ENCODE peak calls at places on chromosome 14, in nine cellular contexts. J is psoas muscle; V is CD8-positive, alpha-beta T cell; X is Caco-2; D is fibroblast of mammary gland; P is mesothelial cell of epicardium; O is A549; K is GM20000; Z is tibial nerve. U is an unnamed sample.

GRCh38 chr14:61553730-61554641 is 141.3 kb upstream of the HIF1A start:
- DNase-seq in J (peak; percentile 39), K (no peak), D (peak; percentile 100), P (no peak), O (peak; percentile 85), X (peak; percentile 51), Z (peak; percentile 61), V (no peak), U (no peak)

GRCh38 chr14:28774764-28775738 is 8.5 kb downstream of the FOXG1 start:
- DNase-seq in J (no peak), X (no peak), O (no peak), P (no peak), V (no peak), Z (no peak), D (no peak), K (no peak), U (no peak)

GRCh38 chr14:75636100-75636692 is 24.5 kb downstream of the ERG28 start:
- DNase-seq in D (peak; percentile 55), X (no peak), J (no peak), P (no peak), K (no peak), Z (no peak), O (no peak), V (no peak), U (no peak)

GRCh38 chr14:102415671-102416070 is 52.9 kb downstream of the TECPR2 start:
- DNase-seq in Z (no peak), X (no peak), O (no peak), K (no peak), P (no peak), J (no peak), D (no peak), V (no peak), U (no peak)

GRCh38 chr14:91381801-91382670 is 35.6 kb downstream of the CCDC88C start:
- DNase-seq in V (no peak), Z (no peak), P (no peak), J (no peak), K (no peak), D (no peak), X (no peak), O (no peak), U (no peak)

GRCh38 chr14:62126885-62127478 is 364.8 kb downstream of the SNAPC1 start:
- DNase-seq in V (no peak), P (no peak), D (peak; percentile 63), X (peak; percentile 56), Z (peak; percentile 31), O (peak; percentile 31), K (peak; percentile 56), J (no peak), U (no peak)

GRCh38 chr14:65461730-65462129 is 49.2 kb downstream of the FUT8 start:
- DNase-seq in V (no peak), K (no peak), Z (no peak), O (no peak), P (no peak), D (peak; percentile 34), X (no peak), J (no peak), U (no peak)

GRCh38 chr14:84792722-84793410 is 737.1 kb upstream of the FLRT2 start:
- DNase-seq in J (no peak), Z (no peak), O (no peak), P (no peak), K (no peak), V (no peak), X (no peak), D (no peak), U (no peak)

GRCh38 chr14:56491299-56492285 is 88.0 kb upstream of the TMEM260 start:
- DNase-seq in O (peak; percentile 21), J (no peak), D (peak; percentile 56), V (peak; percentile 29), X (peak; percentile 71), Z (peak; percentile 48), P (peak; percentile 49), K (peak; percentile 39), U (peak; percentile 65)

DNA sequence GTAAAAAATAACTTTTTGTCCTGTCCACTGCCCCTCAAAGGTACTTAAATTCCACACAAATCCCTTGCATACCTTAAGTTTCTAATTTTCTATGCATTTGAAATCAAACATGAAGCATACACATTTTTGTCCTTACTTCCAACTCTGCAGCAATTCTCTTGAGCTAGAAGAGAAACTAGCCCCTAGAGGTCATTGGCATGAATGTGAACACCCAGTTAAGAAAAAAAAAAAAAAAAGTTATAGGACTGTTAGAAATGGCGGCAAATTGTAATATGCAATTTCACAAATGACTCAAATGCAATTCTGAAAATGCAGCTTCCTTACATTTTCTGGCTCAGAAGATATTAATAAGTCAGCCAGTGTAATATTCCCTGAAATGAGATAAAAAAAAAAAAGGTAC is 4.6 kb upstream of the ESR2 start:
- DNase-seq in X (no peak), J (no peak), V (no peak), Z (no peak), P (no peak), D (peak; percentile 5), O (no peak), K (no peak), U (no peak)
- TF ChIP-seq CTCF in X (peak; percentile 26), J (no peak), V (no peak), Z (no peak), P (no peak), D (no peak), O (no peak), K (no peak), U (peak; percentile 34)

GRCh38 chr14:96264200-96264553 is 8.2 kb downstream of the BDKRB1 start:
- DNase-seq in K (no peak), X (no peak), P (no peak), J (no peak), Z (no peak), V (no peak), O (no peak), D (no peak), U (no peak)

GRCh38 chr14:96263347-96264199 is 7.6 kb downstream of the BDKRB1 start:
- DNase-seq in D (no peak), P (no peak), J (no peak), K (no peak), V (no peak), X (no peak), O (no peak), Z (no peak), U (no peak)

GRCh38 chr14:96260341-96260821 is 4.4 kb downstream of the BDKRB1 start:
- DNase-seq in K (no peak), Z (no peak), X (no peak), O (no peak), V (no peak), D (peak; percentile 87), P (no peak), J (no peak), U (no peak)

GRCh38 chr14:96261053-96261452 is 5.0 kb downstream of the BDKRB1 start:
- DNase-seq in O (no peak), Z (no peak), X (no peak), J (no peak), D (no peak), P (no peak), K (no peak), V (no peak), U (no peak)

GRCh38 chr14:96261772-96262485 is 5.9 kb downstream of the BDKRB1 start:
- DNase-seq in O (no peak), V (no peak), K (no peak), X (no peak), P (no peak), D (no peak), J (no peak), Z (no peak), U (no peak)
- TF ChIP-seq CTCF in O (no peak), V (no peak), K (no peak), X (peak; percentile 20), P (no peak), D (no peak), J (no peak), Z (no peak), U (no peak)

GRCh38 chr14:37563189-37563588 is 31.9 kb downstream of the FOXA1 start:
- DNase-seq in D (no peak), P (no peak), J (no peak), Z (no peak), O (no peak), X (no peak), K (no peak), V (no peak), U (no peak)

GRCh38 chr14:37558740-37559139 is 36.3 kb downstream of the FOXA1 start:
- DNase-seq in D (no peak), Z (no peak), O (no peak), P (no peak), X (no peak), V (no peak), J (no peak), K (no peak), U (no peak)

GRCh38 chr14:37553935-37554550 is 41.0 kb downstream of the FOXA1 start:
- DNase-seq in P (no peak), V (no peak), J (no peak), X (no peak), K (no peak), O (no peak), Z (no peak), D (no peak), U (no peak)

DNA sequence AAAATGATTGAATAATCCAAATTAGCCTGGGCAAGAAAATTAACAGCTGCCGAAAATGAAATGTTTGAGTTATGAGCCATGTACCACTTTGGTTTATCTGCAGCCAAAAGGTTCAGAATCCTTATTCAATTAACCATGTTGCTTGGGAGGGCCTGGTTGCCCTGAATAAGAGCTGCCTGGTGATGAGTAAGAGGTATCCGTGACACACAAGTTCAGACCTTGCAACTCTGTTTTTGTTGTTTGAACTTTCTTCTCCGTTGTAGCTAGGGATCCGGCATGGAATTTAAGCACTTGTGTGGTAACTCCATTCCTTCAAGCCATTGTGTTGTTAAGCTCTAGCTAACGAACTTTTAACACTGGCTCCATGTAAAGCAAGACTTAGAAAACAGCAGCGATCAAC is 35.7 kb downstream of the FOXA1 start:
- DNase-seq in O (no peak), X (no peak), V (no peak), D (peak; percentile 9), Z (no peak), K (no peak), J (no peak), P (no peak), U (no peak)
- TF ChIP-seq CTCF in O (no peak), X (no peak), V (no peak), D (no peak), Z (no peak), K (no peak), J (no peak), P (no peak), U (no peak)

GRCh38 chr14:23528555-23528954 is 23.0 kb downstream of the ZFHX2 start:
- DNase-seq in X (peak; percentile 9), K (no peak), Z (no peak), D (no peak), P (no peak), J (no peak), V (no peak), O (no peak), U (no peak)
- TF ChIP-seq CTCF in X (no peak), K (no peak), Z (no peak), D (no peak), P (no peak), J (no peak), V (no peak), O (no peak), U (peak; percentile 32)

DNA sequence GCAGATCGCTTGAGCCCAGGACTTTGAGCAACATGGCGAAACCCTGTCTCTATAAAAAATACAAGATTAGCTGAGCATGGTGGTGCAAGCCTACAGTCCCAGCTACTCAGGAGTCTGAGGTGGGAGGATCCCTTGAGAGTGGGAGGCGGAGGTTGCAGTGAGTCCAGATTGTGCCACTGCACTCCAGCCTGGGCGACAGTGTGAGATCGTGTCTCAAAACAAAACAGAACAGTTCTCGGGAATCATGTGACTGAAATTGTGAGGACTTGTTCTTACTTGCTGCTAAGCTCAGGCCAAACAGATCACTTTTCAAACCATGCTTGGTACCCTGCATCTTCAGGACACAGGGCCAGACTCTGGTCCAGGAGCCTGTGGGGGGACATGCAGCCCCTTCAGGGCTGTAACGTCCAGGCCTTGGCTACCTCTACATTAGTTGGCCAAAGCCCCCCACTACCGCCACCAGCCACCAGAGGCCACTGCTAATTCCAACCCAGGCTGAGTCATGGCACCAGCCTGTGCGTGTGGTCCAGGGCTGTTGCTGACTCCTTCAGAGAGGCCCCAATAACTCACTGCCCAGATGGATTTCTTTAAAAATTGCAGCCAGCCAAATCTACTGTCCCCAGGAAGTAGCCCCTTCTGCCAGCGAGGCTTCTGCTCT is 33.4 kb upstream of the SYNDIG1L start:
- DNase-seq in X (peak; percentile 61), J (peak; percentile 39), K (peak; percentile 50), Z (peak; percentile 25), P (peak; percentile 45), V (peak; percentile 25), O (peak; percentile 51), D (peak; percentile 75), U (peak; percentile 43)
- TF ChIP-seq CTCF in X (peak; percentile 75), J (peak; percentile 57), K (peak; percentile 37), Z (peak; percentile 30), P (no peak), V (peak; percentile 20), O (peak; percentile 33), D (peak; percentile 81), U (peak; percentile 57)

U was measured in neural crest cell.